ENCODE peak calls at places on chromosome 18, in four cellular contexts. W, B, F and D are unnamed samples.

GRCh38 chr18:40210696-40211095 is 1744.3 kb upstream of the PIK3C3 start:
- DNase-seq in W (peak; percentile 77), F (no peak), B (no peak), D (no peak)

GRCh38 chr18:47931707-47932103 is 1.2 kb upstream of the SMAD2 start:
- DNase-seq in W (no peak), F (no peak), B (peak; percentile 83), D (peak; percentile 73)

GRCh38 chr18:31533236-31533635 is 35.3 kb downstream of the DSG2 start:
- DNase-seq in W (no peak), F (no peak), B (no peak), D (no peak)

GRCh38 chr18:22630980-22631379 is 213.3 kb upstream of the CTAGE1 start:
- DNase-seq in F (no peak), W (no peak), B (no peak), D (no peak)

GRCh38 chr18:59623456-59624383 is 73.5 kb downstream of the CCBE1 start:
- DNase-seq in B (no peak), F (no peak), W (peak; percentile 75), D (no peak)

GRCh38 chr18:7824970-7825369 is 257.9 kb downstream of the PTPRM start:
- DNase-seq in F (no peak), B (no peak), W (no peak), D (no peak)

GRCh38 chr18:7658701-7659100 is 91.6 kb downstream of the PTPRM start:
- DNase-seq in F (no peak), B (no peak), W (no peak), D (no peak)

GRCh38 chr18:63588869-63589268 is 1.7 kb downstream of the SERPINB13 start:
- DNase-seq in W (no peak), B (peak; percentile 65), F (no peak), D (no peak)

GRCh38 chr18:36296591-36297418 is 708 bp upstream of the FHOD3 start:
- DNase-seq in W (peak; percentile 57), B (peak; percentile 85), F (peak; percentile 27), D (peak; percentile 94)

GRCh38 chr18:21739604-21740473 is 753 bp upstream of the MIB1 start:
- DNase-seq in B (no peak), W (no peak), F (peak; percentile 12), D (no peak)

GRCh38 chr18:51028201-51028805 is 1.7 kb upstream of the SMAD4 start:
- DNase-seq in F (no peak), B (peak; percentile 8), W (no peak), D (no peak)

GRCh38 chr18:59795882-59796281 is 98.7 kb upstream of the CCBE1 start:
- DNase-seq in W (no peak), F (no peak), B (no peak), D (no peak)

GRCh38 chr18:9340472-9340871 is 5.9 kb downstream of the TWSG1 start:
- DNase-seq in W (no peak), F (no peak), B (no peak), D (no peak)

GRCh38 chr18:59823611-59824195 is 76.1 kb upstream of the PMAIP1 start:
- DNase-seq in W (peak; percentile 62), F (no peak), B (peak; percentile 72), D (peak; percentile 82)

GRCh38 chr18:10239138-10239537 is 215.3 kb upstream of the APCDD1 start:
- DNase-seq in B (no peak), W (no peak), F (no peak), D (no peak)

GRCh38 chr18:33470229-33470628 is 29.7 kb upstream of the CCDC178 start:
- DNase-seq in F (no peak), B (no peak), W (peak; percentile 5), D (no peak)

GRCh38 chr18:33440011-33440383 is 524 bp downstream of the CCDC178 start:
- DNase-seq in F (no peak), W (peak; percentile 1), B (peak; percentile 68), D (peak; percentile 77)

GRCh38 chr18:44693030-44693784 is 12.5 kb downstream of the SETBP1 start:
- DNase-seq in F (no peak), B (no peak), W (peak; percentile 93), D (no peak)

GRCh38 chr18:70376914-70377258 is 88.0 kb downstream of the SOCS6 start:
- DNase-seq in F (no peak), B (no peak), W (no peak), D (no peak)

GRCh38 chr18:8890957-8891464 is 185.7 kb downstream of the MTCL1 start:
- DNase-seq in F (no peak), B (no peak), W (peak; percentile 97), D (no peak)

GRCh38 chr18:74315464-74316256 is at the start of gene C18orf63:
- DNase-seq in F (no peak), B (no peak), W (no peak), D (no peak)

GRCh38 chr18:24659837-24660720 is 199.6 kb downstream of the HRH4 start:
- DNase-seq in W (peak; percentile 36), F (no peak), B (no peak), D (no peak)

GRCh38 chr18:34710430-34711386 is 610 bp downstream of the DTNA start:
- DNase-seq in W (no peak), B (no peak), F (no peak), D (no peak)

GRCh38 chr18:58391113-58391892 is 237.6 kb downstream of the ALPK2 start:
- DNase-seq in W (no peak), B (no peak), F (no peak), D (no peak)

GRCh38 chr18:23033079-23033478 is 100.0 kb downstream of the RBBP8 start:
- DNase-seq in W (no peak), B (no peak), F (no peak), D (no peak)

GRCh38 chr18:38966846-38967245 is 1401.2 kb upstream of the CELF4 start:
- DNase-seq in F (no peak), W (peak; percentile 7), B (no peak), D (no peak)

GRCh38 chr18:51236225-51236624 is 38.7 kb upstream of the MEX3C start:
- DNase-seq in F (peak; percentile 43), W (peak; percentile 91), B (no peak), D (no peak)

GRCh38 chr18:24373331-24373730 is 24.3 kb downstream of the OSBPL1A start:
- DNase-seq in B (no peak), F (no peak), W (no peak), D (no peak)

GRCh38 chr18:49884959-49885358 is 71.6 kb upstream of the ACAA2 start:
- DNase-seq in W (peak; percentile 87), B (no peak), F (no peak), D (no peak)

GRCh38 chr18:76492669-76493212 is 2.3 kb downstream of the ZNF516 start:
- DNase-seq in W (peak; percentile 98), F (peak; percentile 91), B (peak; percentile 98), D (peak; percentile 99)

GRCh38 chr18:58453913-58454317 is 175.0 kb downstream of the ALPK2 start:
- DNase-seq in W (no peak), F (no peak), B (no peak), D (no peak)

GRCh38 chr18:45860971-45861370 is 35.5 kb downstream of the SIGLEC15 start:
- DNase-seq in F (no peak), B (no peak), W (no peak), D (no peak)